ENCODE peak calls at places on chromosomes 3 and 15, in six cellular contexts. X, R, E, O, Y and W are unnamed samples. For H3K27me3 and H3K36me3, the result is how much of the 10 kb centered on the place peaks cover.

GRCh38 chr3:194377708-194378107 is 8.2 kb upstream of the LRRC15 start:
- DNase-seq in X (no peak), R (no peak), E (no peak), O (no peak), Y (no peak), W (no peak)

GRCh38 chr3:16476636-16477035 is 36.9 kb downstream of the RFTN1 start:
- DNase-seq in X (no peak), R (no peak), E (no peak), O (no peak), Y (no peak), W (peak)

GRCh38 chr3:116020495-116020894 is 397.2 kb downstream of the GAP43 start:
- DNase-seq in X (no peak), R (no peak), E (no peak), O (no peak), Y (no peak), W (no peak)

GRCh38 chr3:127709320-127710060 is 36.7 kb downstream of the ABTB1 start:
- DNase-seq in X (no peak), R (no peak), E (no peak), O (no peak), Y (peak), W (peak)

GRCh38 chr3:171459130-171459941 is 869 bp downstream of the TNIK start:
- DNase-seq in X (no peak), R (peak), E (peak), O (peak), Y (peak), W (peak)

GRCh38 chr3:46321461-46322104 is 32.3 kb upstream of the CCR2 start:
- DNase-seq in X (no peak), R (no peak), E (no peak), O (no peak), Y (no peak), W (no peak)

GRCh38 chr3:41881233-41881821 is 80.6 kb downstream of the ULK4 start:
- DNase-seq in X (peak), R (peak), E (no peak), O (peak), Y (no peak), W (no peak)

GRCh38 chr3:149620291-149621020 is 37.4 kb downstream of the WWTR1 start:
- DNase-seq in X (no peak), R (no peak), E (no peak), O (no peak), Y (no peak), W (no peak)

GRCh38 chr15:84684092-84684491 is 26.1 kb upstream of the NMB start:
- DNase-seq in X (no peak), R (no peak), E (no peak), O (no peak), Y (no peak), W (peak)

GRCh38 chr3:146072061-146072460 is 88.9 kb downstream of the PLOD2 start:
- DNase-seq in X (no peak), R (no peak), E (no peak), O (no peak), Y (no peak), W (no peak)

GRCh38 chr3:124707667-124708066 is 22.6 kb upstream of the UMPS start:
- DNase-seq in X (peak), R (no peak), E (no peak), O (no peak), Y (no peak), W (peak)

GRCh38 chr15:57305009-57305408 is 71.3 kb upstream of the CGNL1 start:
- DNase-seq in X (no peak), R (no peak), E (no peak), O (no peak), Y (no peak), W (no peak)

GRCh38 chr3:85476891-85477495 is 518.2 kb downstream of the CADM2 start:
- DNase-seq in X (peak), R (no peak), E (no peak), O (no peak), Y (no peak), W (no peak)

GRCh38 chr15:64527263-64527984 is 67.0 kb downstream of the ZNF609 start:
- DNase-seq in X (no peak), R (no peak), E (no peak), O (no peak), Y (no peak), W (no peak)

GRCh38 chr3:2948882-2949281 is 161.3 kb downstream of the IL5RA start:
- DNase-seq in X (no peak), R (no peak), E (no peak), O (no peak), Y (no peak), W (no peak)

GRCh38 chr3:16026753-16027152 is 147.7 kb upstream of the GALNT15 start:
- DNase-seq in X (no peak), R (no peak), E (no peak), O (no peak), Y (no peak), W (peak)

GRCh38 chr3:127984241-127984975 is 67.8 kb upstream of the SEC61A1 start:
- DNase-seq in X (no peak), R (no peak), E (no peak), O (no peak), Y (no peak), W (peak)

GRCh38 chr3:10189557-10190374 is 25.0 kb downstream of the IRAK2 start:
- DNase-seq in X (no peak), R (no peak), E (peak), O (peak), Y (peak), W (peak)

GRCh38 chr15:69976366-69976994 is 121.2 kb downstream of the TLE3 start:
- DNase-seq in X (peak), R (peak), E (no peak), O (no peak), Y (no peak), W (no peak)

GRCh38 chr3:142962520-142963265 is 781 bp downstream of the PAQR9 start:
- DNase-seq in X (no peak), R (no peak), E (no peak), O (no peak), Y (no peak), W (no peak)

GRCh38 chr3:142961539-142961938 is 1.9 kb downstream of the PAQR9 start:
- DNase-seq in X (no peak), R (no peak), E (no peak), O (no peak), Y (no peak), W (no peak)

GRCh38 chr3:142962175-142962519 is 1.3 kb downstream of the PAQR9 start:
- DNase-seq in X (no peak), R (no peak), E (no peak), O (no peak), Y (no peak), W (no peak)

GRCh38 chr3:142958707-142959106 is 4.8 kb downstream of the PAQR9 start:
- DNase-seq in X (no peak), R (no peak), E (no peak), O (no peak), Y (no peak), W (peak)

GRCh38 chr3:142960322-142960850 is 3.1 kb downstream of the PAQR9 start:
- DNase-seq in X (no peak), R (no peak), E (no peak), O (no peak), Y (no peak), W (no peak)
- H3K27me3 ChIP-seq in X (under half), R (under half), E (half or more), O (under half), Y (under half), W (under half)

GRCh38 chr15:40300367-40300766 is 7.4 kb downstream of the PLCB2 start:
- DNase-seq in X (no peak), R (no peak), E (no peak), O (no peak), Y (no peak), W (no peak)
- H3K36me3 ChIP-seq in X (under half), R (under half), E (under half), O (under half), Y (half or more), W (under half)

GRCh38 chr15:92232317-92232716 is 161.4 kb upstream of the ST8SIA2 start:
- DNase-seq in X (no peak), R (no peak), E (no peak), O (no peak), Y (no peak), W (no peak)

GRCh38 chr15:92232876-92233275 is 160.8 kb upstream of the ST8SIA2 start:
- DNase-seq in X (no peak), R (no peak), E (no peak), O (no peak), Y (no peak), W (no peak)

GRCh38 chr15:92228830-92229229 is 164.9 kb upstream of the ST8SIA2 start:
- DNase-seq in X (no peak), R (no peak), E (no peak), O (no peak), Y (no peak), W (no peak)

GRCh38 chr15:92226020-92226612 is 167.6 kb upstream of the ST8SIA2 start:
- DNase-seq in X (peak), R (no peak), E (no peak), O (peak), Y (no peak), W (no peak)

DNA sequence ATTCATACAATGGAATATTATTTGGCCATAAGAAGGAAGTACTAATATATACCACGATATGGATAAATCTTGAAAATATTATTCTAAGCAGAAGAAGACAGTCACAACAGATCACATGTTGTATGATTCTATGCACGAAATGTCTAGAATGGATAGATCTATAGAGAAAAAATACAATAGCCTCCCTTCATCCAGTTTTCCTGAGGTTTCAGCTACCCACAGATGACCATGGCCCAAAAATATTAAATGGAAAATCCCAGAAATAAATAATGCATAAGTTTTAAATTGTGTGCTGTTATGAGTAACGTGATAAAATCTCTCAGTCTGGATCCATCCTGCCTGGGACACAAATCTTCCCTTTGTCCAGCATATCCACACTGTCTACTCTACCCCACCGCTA is 162.2 kb upstream of the ST8SIA2 start:
- DNase-seq in X (no peak), R (no peak), E (no peak), O (no peak), Y (no peak), W (no peak)
- H3K27me3 ChIP-seq in X (under half), R (under half), E (under half), O (under half), Y (under half), W (under half)

GRCh38 chr3:53887446-53887845 is 4.2 kb downstream of the SELENOK start:
- DNase-seq in X (no peak), R (no peak), E (no peak), O (no peak), Y (no peak), W (no peak)
- H3K36me3 ChIP-seq in X (under half), R (under half), E (under half), O (under half), Y (under half), W (under half)

GRCh38 chr15:60682115-60682514 is 203.2 kb upstream of the ICE2 start:
- DNase-seq in X (no peak), R (no peak), E (no peak), O (no peak), Y (no peak), W (no peak)

GRCh38 chr15:60675763-60676162 is 196.8 kb upstream of the ICE2 start:
- DNase-seq in X (no peak), R (no peak), E (no peak), O (no peak), Y (no peak), W (no peak)

GRCh38 chr15:60681353-60681752 is 202.4 kb upstream of the ICE2 start:
- DNase-seq in X (no peak), R (no peak), E (no peak), O (no peak), Y (no peak), W (no peak)

GRCh38 chr15:60679256-60679655 is 200.3 kb upstream of the ICE2 start:
- DNase-seq in X (no peak), R (no peak), E (no peak), O (no peak), Y (no peak), W (no peak)

DNA sequence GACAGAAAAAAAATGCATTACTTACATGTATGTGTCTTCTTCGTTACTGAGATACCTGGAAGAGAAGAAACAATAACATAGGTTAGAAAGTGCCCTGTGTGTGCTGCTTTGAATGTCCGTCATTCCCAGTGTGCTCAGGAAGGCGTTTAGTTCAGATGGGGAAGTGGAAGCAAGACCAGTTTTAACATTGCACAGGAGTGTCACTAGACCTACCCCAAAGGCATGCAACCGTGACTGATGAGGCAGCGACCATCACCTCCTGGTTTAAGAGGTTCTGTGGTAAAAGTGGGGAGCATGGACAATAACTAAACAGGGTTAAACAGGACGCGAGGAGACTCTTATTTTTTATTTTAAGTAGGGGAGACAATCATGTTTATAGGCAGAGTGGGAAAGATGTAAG is 199.7 kb upstream of the ICE2 start:
- DNase-seq in X (no peak), R (no peak), E (no peak), O (no peak), Y (no peak), W (no peak)
- H3K27me3 ChIP-seq in X (under half), R (under half), E (under half), O (under half), Y (under half), W (under half)

GRCh38 chr3:53865732-53866499 is 16.0 kb downstream of the ACTR8 start:
- DNase-seq in X (no peak), R (no peak), E (no peak), O (no peak), Y (no peak), W (no peak)
- H3K36me3 ChIP-seq in X (half or more), R (under half), E (half or more), O (half or more), Y (half or more), W (under half)